ENCODE peak calls at places on chromosomes 2 and 18, in seven cellular contexts. F is stimulated activated CD8-positive, alpha-beta memory T cell treated with anti-CD3 and anti-CD28 coated beads, Interleukin-7, amount 100 ng/mL, for 1 hour; N is T-helper 22 cell; Y is putamen; D is stimulated activated CD4-positive, alpha-beta T cell treated with anti-CD3 and anti-CD28 coated beads, Interleukin-1b, Interleukin-23, amount 100 ng/mL, for 1 hour; A is GDM1; Q is naive B cell. B is an unnamed sample.

GRCh38 chr2:75560022-75560767 is 544 bp downstream of the EVA1A start:
- DNase-seq in F (no peak), N (no peak), Y (no peak), D (no peak), A (no peak), Q (no peak), B (no peak)

GRCh38 chr2:179377296-179377695 is 112.7 kb upstream of the SESTD1 start:
- DNase-seq in F (no peak), N (no peak), Y (no peak), D (no peak), A (no peak), Q (no peak), B (no peak)

GRCh38 chr18:62999392-62999791 is 284.1 kb downstream of the PHLPP1 start:
- DNase-seq in F (no peak), N (no peak), Y (peak; percentile 55), D (no peak), A (no peak), Q (no peak), B (no peak)

GRCh38 chr2:12074126-12074883 is 327.9 kb downstream of the LPIN1 start:
- DNase-seq in F (no peak), N (no peak), Y (no peak), D (no peak), A (no peak), Q (no peak), B (no peak)

GRCh38 chr2:182618672-182619079 is 97.4 kb upstream of the DNAJC10 start:
- DNase-seq in F (no peak), N (no peak), Y (no peak), D (no peak), A (no peak), Q (no peak), B (no peak)

GRCh38 chr18:51153659-51154371 is 43.7 kb downstream of the MEX3C start:
- DNase-seq in F (peak; percentile 23), N (peak; percentile 11), Y (no peak), D (no peak), A (no peak), Q (peak; percentile 73), B (peak; percentile 70)

GRCh38 chr2:144099746-144100438 is 420.0 kb downstream of the ZEB2 start:
- DNase-seq in F (no peak), N (no peak), Y (peak; percentile 4), D (no peak), A (no peak), Q (no peak), B (no peak)

GRCh38 chr2:30505500-30506180 is 58.6 kb downstream of the LCLAT1 start:
- DNase-seq in F (no peak), N (no peak), Y (no peak), D (no peak), A (no peak), Q (no peak), B (no peak)

GRCh38 chr18:70998490-70998889 is 709.6 kb downstream of the SOCS6 start:
- DNase-seq in F (no peak), N (no peak), Y (no peak), D (no peak), A (no peak), Q (no peak), B (no peak)

B was measured in germinal center.